ENCODE peak calls at places on chromosomes 11 and 22, in five cellular contexts. One of them, this sample, is unnamed. For H3K4me1, the result is how much of the 10 kb centered on the place peaks cover.

GRCh38 chr11:2385156-2386151 is 8.3 kb downstream of the CD81 start:
- DNase-seq in NT2/D1: no peak
- DNase-seq in cardiac muscle cell: no peak
- DNase-seq in aorta: no peak
- DNase-seq in heart left ventricle: no peak
- DNase-seq in this sample: no peak

GRCh38 chr11:27717801-27718229 is 17.6 kb upstream of the BDNF start:
- DNase-seq in aorta: no peak
- DNase-seq in cardiac muscle cell: peak
- DNase-seq in heart left ventricle: no peak
- DNase-seq in NT2/D1: no peak
- DNase-seq in this sample: no peak

GRCh38 chr22:22171357-22172218 is 73.0 kb upstream of the VPREB1 start:
- DNase-seq in NT2/D1: no peak
- DNase-seq in aorta: no peak
- DNase-seq in heart left ventricle: no peak
- DNase-seq in cardiac muscle cell: peak
- DNase-seq in this sample: no peak

GRCh38 chr11:762421-763072 is 14.7 kb downstream of the GATD1 start:
- DNase-seq in heart left ventricle: peak
- DNase-seq in aorta: no peak
- DNase-seq in cardiac muscle cell: peak
- DNase-seq in NT2/D1: no peak
- DNase-seq in this sample: no peak

GRCh38 chr22:21764038-21764804 is 28.6 kb upstream of the YPEL1 start:
- DNase-seq in NT2/D1: no peak
- DNase-seq in heart left ventricle: no peak
- DNase-seq in aorta: no peak
- DNase-seq in cardiac muscle cell: no peak
- DNase-seq in this sample: no peak

GRCh38 chr22:27980424-27981148 is 61.5 kb upstream of the PITPNB start:
- DNase-seq in heart left ventricle: no peak
- DNase-seq in NT2/D1: peak
- DNase-seq in cardiac muscle cell: no peak
- DNase-seq in aorta: no peak
- DNase-seq in this sample: no peak

GRCh38 chr11:107648247-107648646 is 57.3 kb downstream of the ELMOD1 start:
- DNase-seq in cardiac muscle cell: no peak
- DNase-seq in heart left ventricle: no peak
- DNase-seq in NT2/D1: no peak
- DNase-seq in aorta: no peak
- DNase-seq in this sample: no peak

GRCh38 chr11:31825453-31826391 is 14.6 kb upstream of the PAX6 start:
- DNase-seq in heart left ventricle: no peak
- DNase-seq in NT2/D1: no peak
- DNase-seq in aorta: no peak
- DNase-seq in cardiac muscle cell: no peak
- DNase-seq in this sample: peak

GRCh38 chr11:35116762-35117588 is 22.0 kb upstream of the CD44 start:
- DNase-seq in heart left ventricle: no peak
- DNase-seq in aorta: peak
- DNase-seq in NT2/D1: no peak
- DNase-seq in cardiac muscle cell: peak
- DNase-seq in this sample: no peak

GRCh38 chr11:115659061-115659963 is 155.1 kb upstream of the CADM1 start:
- DNase-seq in cardiac muscle cell: no peak
- DNase-seq in aorta: peak
- DNase-seq in heart left ventricle: peak
- DNase-seq in NT2/D1: no peak
- DNase-seq in this sample: no peak

GRCh38 chr11:19788435-19788834 is 75.8 kb downstream of the NAV2 start:
- DNase-seq in cardiac muscle cell: no peak
- DNase-seq in NT2/D1: no peak
- DNase-seq in aorta: no peak
- DNase-seq in heart left ventricle: no peak
- DNase-seq in this sample: no peak

GRCh38 chr11:11085580-11085979 is 227.7 kb upstream of the ZBED5 start:
- DNase-seq in aorta: no peak
- DNase-seq in heart left ventricle: no peak
- DNase-seq in NT2/D1: no peak
- DNase-seq in cardiac muscle cell: no peak
- DNase-seq in this sample: no peak

GRCh38 chr11:35588627-35589026 is 29.6 kb upstream of the FJX1 start:
- DNase-seq in aorta: no peak
- DNase-seq in NT2/D1: no peak
- DNase-seq in cardiac muscle cell: peak
- DNase-seq in heart left ventricle: no peak
- DNase-seq in this sample: no peak

GRCh38 chr22:36439481-36440271 is 41.8 kb downstream of the TXN2 start:
- DNase-seq in heart left ventricle: peak
- DNase-seq in aorta: peak
- DNase-seq in NT2/D1: no peak
- DNase-seq in cardiac muscle cell: peak
- DNase-seq in this sample: no peak

GRCh38 chr11:17991799-17992433 is 20.9 kb downstream of the SERGEF start:
- DNase-seq in cardiac muscle cell: peak
- DNase-seq in aorta: no peak
- DNase-seq in heart left ventricle: no peak
- DNase-seq in NT2/D1: no peak
- DNase-seq in this sample: no peak

GRCh38 chr11:117058761-117059233 is 39.4 kb downstream of the SIK3 start:
- DNase-seq in aorta: no peak
- DNase-seq in cardiac muscle cell: peak
- DNase-seq in heart left ventricle: no peak
- DNase-seq in NT2/D1: no peak
- DNase-seq in this sample: no peak

GRCh38 chr11:13875643-13876042 is 86.9 kb upstream of the SPON1 start:
- DNase-seq in aorta: no peak
- DNase-seq in cardiac muscle cell: no peak
- DNase-seq in NT2/D1: no peak
- DNase-seq in heart left ventricle: no peak
- DNase-seq in this sample: no peak

GRCh38 chr11:18383388-18384156 is 10.8 kb upstream of the LDHA start:
- DNase-seq in aorta: peak
- DNase-seq in cardiac muscle cell: peak
- DNase-seq in heart left ventricle: peak
- DNase-seq in NT2/D1: no peak
- DNase-seq in this sample: peak

GRCh38 chr22:47402876-47403525 is 640.6 kb downstream of the TBC1D22A start:
- DNase-seq in cardiac muscle cell: no peak
- DNase-seq in aorta: no peak
- DNase-seq in heart left ventricle: no peak
- DNase-seq in NT2/D1: no peak
- DNase-seq in this sample: no peak

GRCh38 chr11:125724125-125724524 is 22.0 kb upstream of the PATE1 start:
- DNase-seq in aorta: no peak
- DNase-seq in cardiac muscle cell: peak
- DNase-seq in heart left ventricle: no peak
- DNase-seq in NT2/D1: no peak
- DNase-seq in this sample: no peak

GRCh38 chr11:126352934-126353801 is 2.3 kb upstream of the ST3GAL4 start:
- DNase-seq in aorta: no peak
- DNase-seq in cardiac muscle cell: peak
- DNase-seq in heart left ventricle: no peak
- DNase-seq in NT2/D1: no peak
- DNase-seq in this sample: no peak

GRCh38 chr11:134562941-134563471 is 151.0 kb upstream of the B3GAT1 start:
- DNase-seq in cardiac muscle cell: no peak
- DNase-seq in NT2/D1: no peak
- DNase-seq in heart left ventricle: no peak
- DNase-seq in aorta: no peak
- DNase-seq in this sample: no peak

GRCh38 chr11:3989251-3989650 is 105.3 kb upstream of the RRM1 start:
- DNase-seq in heart left ventricle: no peak
- DNase-seq in NT2/D1: no peak
- DNase-seq in cardiac muscle cell: no peak
- DNase-seq in aorta: peak
- DNase-seq in this sample: no peak

GRCh38 chr22:17917490-17917983 is 106.8 kb downstream of the MICAL3 start:
- DNase-seq in NT2/D1: no peak
- DNase-seq in aorta: no peak
- DNase-seq in cardiac muscle cell: no peak
- DNase-seq in heart left ventricle: peak
- DNase-seq in this sample: no peak

GRCh38 chr11:12402027-12402426 is 24.7 kb downstream of the PARVA start:
- DNase-seq in aorta: no peak
- DNase-seq in heart left ventricle: no peak
- DNase-seq in cardiac muscle cell: no peak
- DNase-seq in NT2/D1: no peak
- DNase-seq in this sample: no peak

GRCh38 chr11:2376751-2377451 is at the start of gene CD81:
- DNase-seq in aorta: peak
- DNase-seq in heart left ventricle: peak
- DNase-seq in NT2/D1: no peak
- DNase-seq in cardiac muscle cell: peak
- DNase-seq in this sample: no peak

GRCh38 chr22:22770280-22770871 is 117.2 kb upstream of the IGLL5 start:
- DNase-seq in NT2/D1: no peak
- DNase-seq in heart left ventricle: no peak
- DNase-seq in cardiac muscle cell: peak
- DNase-seq in aorta: no peak
- DNase-seq in this sample: no peak

GRCh38 chr11:103851166-103851651 is 185.2 kb upstream of the DDI1 start:
- DNase-seq in cardiac muscle cell: peak
- DNase-seq in heart left ventricle: no peak
- DNase-seq in aorta: no peak
- DNase-seq in NT2/D1: no peak
- DNase-seq in this sample: no peak

GRCh38 chr11:85431319-85431718 is 195.8 kb downstream of the DLG2 start:
- DNase-seq in cardiac muscle cell: no peak
- DNase-seq in NT2/D1: no peak
- DNase-seq in heart left ventricle: no peak
- DNase-seq in aorta: no peak
- DNase-seq in this sample: no peak

GRCh38 chr11:10294289-10294953 is 402 bp upstream of the SBF2 start:
- DNase-seq in aorta: peak
- DNase-seq in NT2/D1: no peak
- DNase-seq in cardiac muscle cell: peak
- DNase-seq in heart left ventricle: peak
- DNase-seq in this sample: peak

GRCh38 chr11:119030029-119030328 is 698 bp downstream of the SLC37A4 start:
- DNase-seq in NT2/D1: no peak
- DNase-seq in cardiac muscle cell: no peak
- DNase-seq in heart left ventricle: no peak
- DNase-seq in aorta: no peak
- DNase-seq in this sample: no peak

GRCh38 chr11:119029069-119029339 is 1.7 kb downstream of the SLC37A4 start:
- DNase-seq in aorta: no peak
- DNase-seq in NT2/D1: no peak
- DNase-seq in heart left ventricle: no peak
- DNase-seq in cardiac muscle cell: no peak
- DNase-seq in this sample: no peak

GRCh38 chr11:119029340-119030028 is 1.2 kb downstream of the SLC37A4 start:
- DNase-seq in heart left ventricle: no peak
- DNase-seq in cardiac muscle cell: peak
- DNase-seq in aorta: peak
- DNase-seq in NT2/D1: no peak
- DNase-seq in this sample: peak

GRCh38 chr11:119027561-119028345 is 2.9 kb downstream of the SLC37A4 start:
- DNase-seq in aorta: no peak
- DNase-seq in NT2/D1: no peak
- DNase-seq in cardiac muscle cell: no peak
- DNase-seq in heart left ventricle: no peak
- DNase-seq in this sample: no peak

GRCh38 chr11:119028346-119029068 is 2.2 kb downstream of the SLC37A4 start:
- DNase-seq in aorta: no peak
- DNase-seq in NT2/D1: no peak
- DNase-seq in cardiac muscle cell: no peak
- DNase-seq in heart left ventricle: no peak
- DNase-seq in this sample: no peak
- H3K4me3 ChIP-seq in aorta: no peak
- H3K4me3 ChIP-seq in NT2/D1: no peak
- H3K4me3 ChIP-seq in cardiac muscle cell: no peak
- H3K4me3 ChIP-seq in heart left ventricle: no peak
- H3K4me3 ChIP-seq in this sample: no peak

GRCh38 chr11:86792150-86792549 is 8.2 kb upstream of the PRSS23 start:
- DNase-seq in NT2/D1: no peak
- DNase-seq in aorta: no peak
- DNase-seq in cardiac muscle cell: no peak
- DNase-seq in heart left ventricle: no peak
- DNase-seq in this sample: no peak

GRCh38 chr11:86793307-86793706 is 7.0 kb upstream of the PRSS23 start:
- DNase-seq in NT2/D1: no peak
- DNase-seq in cardiac muscle cell: no peak
- DNase-seq in heart left ventricle: no peak
- DNase-seq in aorta: no peak
- DNase-seq in this sample: no peak

GRCh38 chr11:86790867-86791849 is 9.2 kb upstream of the PRSS23 start:
- DNase-seq in aorta: no peak
- DNase-seq in heart left ventricle: no peak
- DNase-seq in NT2/D1: no peak
- DNase-seq in cardiac muscle cell: no peak
- DNase-seq in this sample: no peak

GRCh38 chr11:86787651-86788050 is 12.7 kb upstream of the PRSS23 start:
- DNase-seq in cardiac muscle cell: no peak
- DNase-seq in aorta: no peak
- DNase-seq in heart left ventricle: no peak
- DNase-seq in NT2/D1: no peak
- DNase-seq in this sample: no peak

DNA sequence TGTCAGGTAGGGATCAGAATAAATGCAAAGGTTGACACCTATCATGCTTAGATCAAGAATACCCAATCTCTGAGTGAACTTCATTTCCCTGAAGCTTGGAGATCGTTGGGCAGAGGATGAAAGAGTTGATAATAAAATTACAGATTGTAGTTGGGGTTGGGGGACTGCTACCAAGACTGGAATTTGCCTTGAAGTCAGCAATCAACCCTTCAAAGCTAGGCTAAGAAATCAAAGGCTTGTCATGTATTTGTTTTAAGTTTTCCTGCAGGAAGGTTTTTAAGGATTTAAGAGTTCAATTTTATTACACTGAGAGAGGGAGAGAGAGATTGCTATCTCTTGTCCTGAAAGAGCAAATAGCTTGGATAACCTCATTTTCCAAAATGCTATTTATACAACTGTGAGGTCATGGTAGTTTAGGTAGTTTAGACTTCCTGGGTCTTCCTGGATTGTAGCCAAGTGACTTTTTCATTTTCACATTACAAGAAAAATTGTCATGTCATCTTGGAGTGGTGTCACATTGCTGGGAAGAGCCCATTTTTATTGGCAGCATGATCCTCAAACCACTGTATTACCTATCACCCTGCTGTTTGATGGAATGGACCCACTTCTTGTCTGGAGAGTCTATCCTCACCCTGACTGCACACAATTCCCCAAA is 10.1 kb upstream of the PRSS23 start:
- DNase-seq in NT2/D1: no peak
- DNase-seq in aorta: no peak
- DNase-seq in heart left ventricle: no peak
- DNase-seq in cardiac muscle cell: no peak
- DNase-seq in this sample: no peak
- H3K4me1 ChIP-seq in NT2/D1: under half
- H3K4me1 ChIP-seq in aorta: under half
- H3K4me1 ChIP-seq in heart left ventricle: under half
- H3K4me1 ChIP-seq in cardiac muscle cell: under half
- H3K4me1 ChIP-seq in this sample: under half

GRCh38 chr11:63888170-63889086 is 28.5 kb downstream of the RCOR2 start:
- DNase-seq in aorta: peak
- DNase-seq in heart left ventricle: peak
- DNase-seq in cardiac muscle cell: peak
- DNase-seq in NT2/D1: no peak
- DNase-seq in this sample: peak
- H3K4me3 ChIP-seq in aorta: no peak
- H3K4me3 ChIP-seq in heart left ventricle: no peak
- H3K4me3 ChIP-seq in cardiac muscle cell: no peak
- H3K4me3 ChIP-seq in NT2/D1: no peak
- H3K4me3 ChIP-seq in this sample: peak

GRCh38 chr22:41883400-41883799 is 31.5 kb downstream of the SHISA8 start:
- DNase-seq in NT2/D1: no peak
- DNase-seq in cardiac muscle cell: no peak
- DNase-seq in aorta: no peak
- DNase-seq in heart left ventricle: no peak
- DNase-seq in this sample: no peak
- H3K4me1 ChIP-seq in NT2/D1: under half
- H3K4me1 ChIP-seq in cardiac muscle cell: under half
- H3K4me1 ChIP-seq in aorta: under half
- H3K4me1 ChIP-seq in heart left ventricle: under half
- H3K4me1 ChIP-seq in this sample: under half